ENCODE peak calls at places on chromosomes 11 and 22, in four cellular contexts. One of them, this sample, is unnamed.

GRCh38 chr11:128338806-128339205 is 248.6 kb downstream of the ETS1 start:
- DNase-seq in progenitor cell of endocrine pancreas: no peak
- DNase-seq in activated B cell treated with CpG ODN at 0.5 μM for 24 hours: no peak
- DNase-seq in endothelial cell of umbilical vein: no peak
- DNase-seq in this sample: no peak

GRCh38 chr11:95625164-95626017 is 164.2 kb downstream of the FAM76B start:
- DNase-seq in activated B cell treated with CpG ODN at 0.5 μM for 24 hours: no peak
- DNase-seq in endothelial cell of umbilical vein: no peak
- DNase-seq in progenitor cell of endocrine pancreas: no peak
- DNase-seq in this sample: no peak

GRCh38 chr11:102419181-102419580 is 33.4 kb downstream of the TMEM123 start:
- DNase-seq in progenitor cell of endocrine pancreas: no peak
- DNase-seq in activated B cell treated with CpG ODN at 0.5 μM for 24 hours: no peak
- DNase-seq in endothelial cell of umbilical vein: no peak
- DNase-seq in this sample: no peak

GRCh38 chr22:29148036-29148435 is 57.7 kb upstream of the EMID1 start:
- DNase-seq in endothelial cell of umbilical vein: no peak
- DNase-seq in progenitor cell of endocrine pancreas: no peak
- DNase-seq in activated B cell treated with CpG ODN at 0.5 μM for 24 hours: no peak
- DNase-seq in this sample: no peak

GRCh38 chr11:83480811-83481210 is 194.6 kb upstream of the CCDC90B start:
- DNase-seq in endothelial cell of umbilical vein: no peak
- DNase-seq in activated B cell treated with CpG ODN at 0.5 μM for 24 hours: no peak
- DNase-seq in progenitor cell of endocrine pancreas: no peak
- DNase-seq in this sample: no peak

GRCh38 chr22:29201722-29202230 is 3.9 kb upstream of the EMID1 start:
- DNase-seq in activated B cell treated with CpG ODN at 0.5 μM for 24 hours: no peak
- DNase-seq in progenitor cell of endocrine pancreas: no peak
- DNase-seq in endothelial cell of umbilical vein: peak; percentile 8
- DNase-seq in this sample: no peak

GRCh38 chr22:48414662-48415061 is 1413.0 kb downstream of the BRD1 start:
- DNase-seq in activated B cell treated with CpG ODN at 0.5 μM for 24 hours: no peak
- DNase-seq in endothelial cell of umbilical vein: no peak
- DNase-seq in progenitor cell of endocrine pancreas: no peak
- DNase-seq in this sample: no peak

GRCh38 chr11:36034572-36035331 is 90.9 kb downstream of the LDLRAD3 start:
- DNase-seq in activated B cell treated with CpG ODN at 0.5 μM for 24 hours: no peak
- DNase-seq in progenitor cell of endocrine pancreas: no peak
- DNase-seq in endothelial cell of umbilical vein: peak; percentile 17
- DNase-seq in this sample: no peak

GRCh38 chr11:30395751-30396150 is 72.8 kb downstream of the ARL14EP start:
- DNase-seq in activated B cell treated with CpG ODN at 0.5 μM for 24 hours: no peak
- DNase-seq in progenitor cell of endocrine pancreas: no peak
- DNase-seq in endothelial cell of umbilical vein: no peak
- DNase-seq in this sample: no peak

GRCh38 chr11:108559904-108560303 is 33.7 kb downstream of the EXPH5 start:
- DNase-seq in progenitor cell of endocrine pancreas: no peak
- DNase-seq in activated B cell treated with CpG ODN at 0.5 μM for 24 hours: no peak
- DNase-seq in endothelial cell of umbilical vein: no peak
- DNase-seq in this sample: no peak

GRCh38 chr11:20025331-20025840 is 134.9 kb downstream of the DBX1 start:
- DNase-seq in activated B cell treated with CpG ODN at 0.5 μM for 24 hours: no peak
- DNase-seq in progenitor cell of endocrine pancreas: no peak
- DNase-seq in endothelial cell of umbilical vein: no peak
- DNase-seq in this sample: no peak

GRCh38 chr11:2441171-2441570 is 3.1 kb downstream of the TRPM5 start:
- DNase-seq in activated B cell treated with CpG ODN at 0.5 μM for 24 hours: no peak
- DNase-seq in progenitor cell of endocrine pancreas: no peak
- DNase-seq in endothelial cell of umbilical vein: no peak
- DNase-seq in this sample: no peak

GRCh38 chr11:26187639-26188038 is 144.3 kb upstream of the ANO3 start:
- DNase-seq in progenitor cell of endocrine pancreas: no peak
- DNase-seq in activated B cell treated with CpG ODN at 0.5 μM for 24 hours: no peak
- DNase-seq in endothelial cell of umbilical vein: peak; percentile 4
- DNase-seq in this sample: no peak

GRCh38 chr11:35815556-35816315 is 128.1 kb upstream of the LDLRAD3 start:
- DNase-seq in endothelial cell of umbilical vein: no peak
- DNase-seq in activated B cell treated with CpG ODN at 0.5 μM for 24 hours: no peak
- DNase-seq in progenitor cell of endocrine pancreas: no peak
- DNase-seq in this sample: no peak

GRCh38 chr11:61701298-61701993 is 21.3 kb downstream of the DAGLA start:
- DNase-seq in endothelial cell of umbilical vein: peak; percentile 19
- DNase-seq in activated B cell treated with CpG ODN at 0.5 μM for 24 hours: no peak
- DNase-seq in progenitor cell of endocrine pancreas: no peak
- DNase-seq in this sample: peak; percentile 76

GRCh38 chr11:113664069-113664980 is 41.8 kb downstream of the TMPRSS5 start:
- DNase-seq in endothelial cell of umbilical vein: no peak
- DNase-seq in activated B cell treated with CpG ODN at 0.5 μM for 24 hours: no peak
- DNase-seq in progenitor cell of endocrine pancreas: no peak
- DNase-seq in this sample: no peak

GRCh38 chr11:132453411-132453810 is 1078.9 kb downstream of the OPCML start:
- DNase-seq in endothelial cell of umbilical vein: no peak
- DNase-seq in progenitor cell of endocrine pancreas: no peak
- DNase-seq in activated B cell treated with CpG ODN at 0.5 μM for 24 hours: no peak
- DNase-seq in this sample: no peak

GRCh38 chr11:35617687-35618496 is at the start of gene FJX1:
- DNase-seq in activated B cell treated with CpG ODN at 0.5 μM for 24 hours: peak; percentile 15
- DNase-seq in progenitor cell of endocrine pancreas: peak; percentile 48
- DNase-seq in endothelial cell of umbilical vein: peak; percentile 83
- DNase-seq in this sample: no peak

GRCh38 chr22:41815716-41816115 is 15.2 kb downstream of the CCDC134 start:
- DNase-seq in progenitor cell of endocrine pancreas: no peak
- DNase-seq in endothelial cell of umbilical vein: no peak
- DNase-seq in activated B cell treated with CpG ODN at 0.5 μM for 24 hours: no peak
- DNase-seq in this sample: no peak

GRCh38 chr11:61627831-61628753 is 47.2 kb upstream of the SYT7 start:
- DNase-seq in activated B cell treated with CpG ODN at 0.5 μM for 24 hours: no peak
- DNase-seq in progenitor cell of endocrine pancreas: peak; percentile 54
- DNase-seq in endothelial cell of umbilical vein: peak; percentile 55
- DNase-seq in this sample: no peak

GRCh38 chr11:57903441-57904123 is 120.1 kb upstream of the OR9Q1 start:
- DNase-seq in endothelial cell of umbilical vein: no peak
- DNase-seq in activated B cell treated with CpG ODN at 0.5 μM for 24 hours: no peak
- DNase-seq in progenitor cell of endocrine pancreas: no peak
- DNase-seq in this sample: no peak

GRCh38 chr11:2380807-2381350 is 3.8 kb downstream of the CD81 start:
- DNase-seq in activated B cell treated with CpG ODN at 0.5 μM for 24 hours: no peak
- DNase-seq in progenitor cell of endocrine pancreas: no peak
- DNase-seq in endothelial cell of umbilical vein: peak; percentile 57
- DNase-seq in this sample: peak; percentile 84

GRCh38 chr22:31556627-31557203 is 60.4 kb downstream of the SFI1 start:
- DNase-seq in activated B cell treated with CpG ODN at 0.5 μM for 24 hours: no peak
- DNase-seq in progenitor cell of endocrine pancreas: no peak
- DNase-seq in endothelial cell of umbilical vein: peak; percentile 53
- DNase-seq in this sample: no peak

GRCh38 chr11:121870202-121871045 is 245.6 kb downstream of the BLID start:
- DNase-seq in endothelial cell of umbilical vein: no peak
- DNase-seq in activated B cell treated with CpG ODN at 0.5 μM for 24 hours: no peak
- DNase-seq in progenitor cell of endocrine pancreas: no peak
- DNase-seq in this sample: no peak

GRCh38 chr11:3090096-3090901 is 33.1 kb upstream of the CARS1 start:
- DNase-seq in progenitor cell of endocrine pancreas: no peak
- DNase-seq in activated B cell treated with CpG ODN at 0.5 μM for 24 hours: no peak
- DNase-seq in endothelial cell of umbilical vein: no peak
- DNase-seq in this sample: no peak

GRCh38 chr22:22928666-22929380 is 41.2 kb downstream of the IGLL5 start:
- DNase-seq in endothelial cell of umbilical vein: no peak
- DNase-seq in progenitor cell of endocrine pancreas: no peak
- DNase-seq in activated B cell treated with CpG ODN at 0.5 μM for 24 hours: peak; percentile 71
- DNase-seq in this sample: peak; percentile 100

GRCh38 chr11:95078526-95078925 is 11.1 kb upstream of the ENDOD1 start:
- DNase-seq in endothelial cell of umbilical vein: no peak
- DNase-seq in activated B cell treated with CpG ODN at 0.5 μM for 24 hours: no peak
- DNase-seq in progenitor cell of endocrine pancreas: no peak
- DNase-seq in this sample: no peak

GRCh38 chr11:26470992-26471391 is 101.1 kb downstream of the MUC15 start:
- DNase-seq in endothelial cell of umbilical vein: no peak
- DNase-seq in activated B cell treated with CpG ODN at 0.5 μM for 24 hours: no peak
- DNase-seq in progenitor cell of endocrine pancreas: no peak
- DNase-seq in this sample: no peak

GRCh38 chr22:45636668-45637067 is 35.0 kb upstream of the ATXN10 start:
- DNase-seq in activated B cell treated with CpG ODN at 0.5 μM for 24 hours: no peak
- DNase-seq in endothelial cell of umbilical vein: no peak
- DNase-seq in progenitor cell of endocrine pancreas: no peak
- DNase-seq in this sample: no peak

GRCh38 chr11:7451520-7451919 is 33.8 kb upstream of the OLFML1 start:
- DNase-seq in progenitor cell of endocrine pancreas: no peak
- DNase-seq in endothelial cell of umbilical vein: no peak
- DNase-seq in activated B cell treated with CpG ODN at 0.5 μM for 24 hours: no peak
- DNase-seq in this sample: no peak

GRCh38 chr22:28703436-28703835 is 23.8 kb upstream of the TTC28 start:
- DNase-seq in endothelial cell of umbilical vein: no peak
- DNase-seq in activated B cell treated with CpG ODN at 0.5 μM for 24 hours: no peak
- DNase-seq in progenitor cell of endocrine pancreas: no peak
- DNase-seq in this sample: no peak

GRCh38 chr11:109853156-109853776 is 239.9 kb upstream of the ZC3H12C start:
- DNase-seq in progenitor cell of endocrine pancreas: no peak
- DNase-seq in endothelial cell of umbilical vein: peak; percentile 90
- DNase-seq in activated B cell treated with CpG ODN at 0.5 μM for 24 hours: no peak
- DNase-seq in this sample: no peak

GRCh38 chr11:122101625-122102291 is 14.3 kb downstream of the BLID start:
- DNase-seq in activated B cell treated with CpG ODN at 0.5 μM for 24 hours: no peak
- DNase-seq in endothelial cell of umbilical vein: peak; percentile 89
- DNase-seq in progenitor cell of endocrine pancreas: peak; percentile 19
- DNase-seq in this sample: no peak

GRCh38 chr11:118522571-118523072 is 4.7 kb upstream of the TTC36 start:
- DNase-seq in progenitor cell of endocrine pancreas: no peak
- DNase-seq in activated B cell treated with CpG ODN at 0.5 μM for 24 hours: no peak
- DNase-seq in endothelial cell of umbilical vein: peak; percentile 28
- DNase-seq in this sample: no peak

GRCh38 chr11:72091292-72091691 is 10.6 kb downstream of the LRRC51 start:
- DNase-seq in progenitor cell of endocrine pancreas: peak; percentile 43
- DNase-seq in endothelial cell of umbilical vein: peak; percentile 73
- DNase-seq in activated B cell treated with CpG ODN at 0.5 μM for 24 hours: peak; percentile 39
- DNase-seq in this sample: peak; percentile 83

GRCh38 chr22:25656724-25657123 is 85.3 kb upstream of the MYO18B start:
- DNase-seq in activated B cell treated with CpG ODN at 0.5 μM for 24 hours: peak; percentile 23
- DNase-seq in endothelial cell of umbilical vein: no peak
- DNase-seq in progenitor cell of endocrine pancreas: no peak
- DNase-seq in this sample: no peak

GRCh38 chr22:27798526-27799333 is 2.8 kb downstream of the MN1 start:
- DNase-seq in endothelial cell of umbilical vein: no peak
- DNase-seq in activated B cell treated with CpG ODN at 0.5 μM for 24 hours: no peak
- DNase-seq in progenitor cell of endocrine pancreas: no peak
- DNase-seq in this sample: no peak

GRCh38 chr11:14789879-14790484 is 102.0 kb downstream of the CYP2R1 start:
- DNase-seq in progenitor cell of endocrine pancreas: no peak
- DNase-seq in endothelial cell of umbilical vein: peak; percentile 27
- DNase-seq in activated B cell treated with CpG ODN at 0.5 μM for 24 hours: no peak
- DNase-seq in this sample: no peak
- TF ChIP-seq CTCF in progenitor cell of endocrine pancreas: peak; percentile 51
- TF ChIP-seq CTCF in endothelial cell of umbilical vein: peak; percentile 20
- TF ChIP-seq CTCF in activated B cell treated with CpG ODN at 0.5 μM for 24 hours: peak; percentile 33
- TF ChIP-seq CTCF in this sample: peak; percentile 67

DNA sequence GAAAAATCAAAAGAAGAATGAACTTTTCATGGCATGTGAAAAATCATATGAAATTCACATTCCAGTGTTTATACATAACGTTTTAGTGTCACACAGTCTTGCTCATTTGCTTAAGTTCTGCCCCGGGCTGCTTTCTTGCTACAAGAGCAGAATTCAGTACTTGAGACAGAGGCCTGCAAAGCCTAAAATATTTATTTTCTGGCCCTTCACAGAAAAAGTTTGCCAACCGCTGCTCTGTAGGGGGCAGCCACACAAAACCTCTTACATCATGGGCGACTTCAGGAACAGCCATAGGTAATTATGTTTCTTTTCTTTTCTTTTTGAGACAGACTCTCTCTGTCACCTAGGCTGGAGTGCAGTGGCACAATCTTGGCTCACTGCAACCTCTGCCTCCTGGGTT is 1.0 kb upstream of the ATG2A start:
- DNase-seq in progenitor cell of endocrine pancreas: no peak
- DNase-seq in activated B cell treated with CpG ODN at 0.5 μM for 24 hours: no peak
- DNase-seq in endothelial cell of umbilical vein: peak; percentile 54
- DNase-seq in this sample: no peak
- TF ChIP-seq CTCF in progenitor cell of endocrine pancreas: peak; percentile 35
- TF ChIP-seq CTCF in activated B cell treated with CpG ODN at 0.5 μM for 24 hours: no peak
- TF ChIP-seq CTCF in endothelial cell of umbilical vein: no peak
- TF ChIP-seq CTCF in this sample: no peak

GRCh38 chr22:35739642-35740041 is 22.0 kb downstream of the APOL5 start:
- DNase-seq in activated B cell treated with CpG ODN at 0.5 μM for 24 hours: no peak
- DNase-seq in progenitor cell of endocrine pancreas: no peak
- DNase-seq in endothelial cell of umbilical vein: no peak
- DNase-seq in this sample: no peak
- TF ChIP-seq CTCF in activated B cell treated with CpG ODN at 0.5 μM for 24 hours: no peak
- TF ChIP-seq CTCF in progenitor cell of endocrine pancreas: peak; percentile 20
- TF ChIP-seq CTCF in endothelial cell of umbilical vein: no peak
- TF ChIP-seq CTCF in this sample: no peak

GRCh38 chr11:93614111-93614784 is 47.2 kb upstream of the CEP295 start:
- DNase-seq in activated B cell treated with CpG ODN at 0.5 μM for 24 hours: no peak
- DNase-seq in progenitor cell of endocrine pancreas: no peak
- DNase-seq in endothelial cell of umbilical vein: no peak
- DNase-seq in this sample: no peak
- TF ChIP-seq CTCF in activated B cell treated with CpG ODN at 0.5 μM for 24 hours: no peak
- TF ChIP-seq CTCF in progenitor cell of endocrine pancreas: peak; percentile 41
- TF ChIP-seq CTCF in endothelial cell of umbilical vein: no peak
- TF ChIP-seq CTCF in this sample: no peak